ENCODE peak calls at places on chromosomes 12 and 14, in four cellular contexts. H is colonic mucosa; X is CD8-positive, alpha-beta memory T cell; Y is PC-9. Q is an unnamed sample.

GRCh38 chr12:16135323-16135722 is 142.2 kb downstream of the SLC15A5 start:
- DNase-seq in H (no peak), X (no peak), Y (no peak), Q (no peak)

GRCh38 chr12:131919051-131919347 is 10.1 kb upstream of the PUS1 start:
- DNase-seq in H (no peak), X (no peak), Y (no peak), Q (no peak)

GRCh38 chr12:49446571-49446970 is 79.3 kb downstream of the SPATS2 start:
- DNase-seq in H (no peak), X (no peak), Y (no peak), Q (no peak)

GRCh38 chr12:65881348-65881961 is 57.2 kb downstream of the HMGA2 start:
- DNase-seq in H (no peak), X (no peak), Y (no peak), Q (no peak)

GRCh38 chr12:89690925-89691324 is 17.7 kb downstream of the ATP2B1 start:
- DNase-seq in H (no peak), X (no peak), Y (no peak), Q (no peak)

GRCh38 chr14:74425525-74426201 is 347 bp downstream of the SYNDIG1L start:
- DNase-seq in H (peak; percentile 25), X (peak; percentile 48), Y (no peak), Q (peak; percentile 55)

GRCh38 chr12:75361408-75361807 is 26.9 kb downstream of the GLIPR1L1 start:
- DNase-seq in H (no peak), X (no peak), Y (no peak), Q (no peak)

GRCh38 chr14:97179573-97179972 is 382.4 kb downstream of the VRK1 start:
- DNase-seq in H (no peak), X (no peak), Y (no peak), Q (no peak)

GRCh38 chr12:109512608-109513007 is 35.2 kb downstream of the UBE3B start:
- DNase-seq in H (no peak), X (no peak), Y (no peak), Q (no peak)

GRCh38 chr14:56205906-56206305 is 87.7 kb downstream of the PELI2 start:
- DNase-seq in H (no peak), X (no peak), Y (no peak), Q (no peak)

GRCh38 chr12:16555630-16556029 is 50.3 kb downstream of the LMO3 start:
- DNase-seq in H (no peak), X (no peak), Y (no peak), Q (no peak)

GRCh38 chr12:112126916-112127315 is 1.6 kb downstream of the TRAFD1 start:
- DNase-seq in H (no peak), X (no peak), Y (no peak), Q (no peak)

GRCh38 chr14:72663076-72663487 is 230.8 kb downstream of the DPF3 start:
- DNase-seq in H (no peak), X (no peak), Y (no peak), Q (no peak)

GRCh38 chr14:56998728-56999127 is 188.4 kb upstream of the OTX2 start:
- DNase-seq in H (no peak), X (no peak), Y (peak; percentile 84), Q (no peak)

GRCh38 chr12:73863541-73863940 is 674.1 kb upstream of the ATXN7L3B start:
- DNase-seq in H (no peak), X (no peak), Y (no peak), Q (no peak)

GRCh38 chr14:75295061-75295461 is 16.4 kb downstream of the FOS start:
- DNase-seq in H (peak; percentile 87), X (no peak), Y (peak; percentile 55), Q (no peak)

GRCh38 chr14:33510991-33511390 is 439.9 kb downstream of the EGLN3 start:
- DNase-seq in H (no peak), X (no peak), Y (no peak), Q (no peak)

GRCh38 chr14:92224348-92224954 is 98.5 kb upstream of the SLC24A4 start:
- DNase-seq in H (no peak), X (no peak), Y (peak; percentile 46), Q (no peak)

GRCh38 chr12:122841544-122842321 is 6.5 kb downstream of the HIP1R start:
- DNase-seq in H (no peak), X (no peak), Y (peak; percentile 81), Q (no peak)

GRCh38 chr12:10716704-10717315 is 6.3 kb downstream of the YBX3 start:
- DNase-seq in H (peak; percentile 88), X (no peak), Y (peak; percentile 88), Q (no peak)

GRCh38 chr14:78524766-78525165 is 354.6 kb downstream of the NRXN3 start:
- DNase-seq in H (no peak), X (no peak), Y (no peak), Q (no peak)

GRCh38 chr14:78448483-78449094 is 278.4 kb downstream of the NRXN3 start:
- DNase-seq in H (peak; percentile 57), X (no peak), Y (peak; percentile 37), Q (no peak)

GRCh38 chr12:54658306-54659264 is 10.4 kb upstream of the DCD start:
- DNase-seq in H (peak; percentile 28), X (peak; percentile 15), Y (no peak), Q (no peak)

GRCh38 chr12:54352891-54353874 is 11.1 kb downstream of the GPR84 start:
- DNase-seq in H (no peak), X (no peak), Y (no peak), Q (no peak)

DNA sequence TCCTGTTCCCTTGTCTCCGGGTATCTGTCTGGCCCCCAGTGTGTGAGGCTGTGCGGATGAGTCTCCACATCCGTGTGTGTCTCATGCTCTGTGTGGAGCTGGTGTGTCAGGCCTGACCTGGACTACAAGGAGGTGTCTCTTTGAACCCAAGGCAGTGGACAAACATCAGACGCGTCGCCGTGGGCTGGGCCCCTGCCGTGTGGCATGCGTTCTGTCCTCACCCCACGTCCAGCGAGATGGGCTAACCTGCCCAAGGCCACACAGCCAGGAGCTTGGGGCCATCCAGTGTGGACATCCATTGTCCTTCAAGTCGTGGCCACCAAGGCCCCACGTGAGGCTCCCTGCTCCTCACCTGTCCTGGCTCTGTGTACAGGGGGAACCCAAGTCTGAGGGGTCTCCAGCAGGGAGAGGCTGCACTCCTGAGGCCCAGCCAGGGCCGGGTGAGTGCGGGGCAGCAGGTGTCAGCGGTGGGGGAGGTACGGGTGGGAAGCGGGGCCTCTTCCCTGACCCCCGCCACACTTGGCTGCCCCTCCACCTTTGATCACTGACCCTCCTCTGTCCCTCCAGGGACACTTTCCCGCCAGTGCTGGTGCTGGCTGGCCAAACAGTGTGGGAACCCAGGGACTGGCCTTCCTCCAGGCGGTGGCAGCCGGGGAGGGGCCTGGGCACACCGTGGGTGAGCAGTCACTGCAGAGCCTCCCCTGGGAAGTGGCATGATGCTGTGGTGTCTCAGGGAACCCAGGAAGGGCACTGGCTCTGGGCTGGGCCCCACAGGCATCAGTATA is 48.5 kb downstream of the CYP46A1 start:
- DNase-seq in H (no peak), X (no peak), Y (no peak), Q (no peak)
- H3K9me3 ChIP-seq in H (no peaks in the 10 kb centered on the region), X (no peaks in the 10 kb centered on the region), Y (no peaks in the 10 kb centered on the region), Q (no peaks in the 10 kb centered on the region)

GRCh38 chr12:133026996-133027395 is 10.3 kb upstream of the ZNF84 start:
- DNase-seq in H (no peak), X (no peak), Y (no peak), Q (no peak)
- H3K9me3 ChIP-seq in H (peaks cover 5% of the 10 kb centered on the region), X (peaks cover 43% of the 10 kb centered on the region), Y (peaks cover 6% of the 10 kb centered on the region), Q (peaks cover 40% of the 10 kb centered on the region)

DNA sequence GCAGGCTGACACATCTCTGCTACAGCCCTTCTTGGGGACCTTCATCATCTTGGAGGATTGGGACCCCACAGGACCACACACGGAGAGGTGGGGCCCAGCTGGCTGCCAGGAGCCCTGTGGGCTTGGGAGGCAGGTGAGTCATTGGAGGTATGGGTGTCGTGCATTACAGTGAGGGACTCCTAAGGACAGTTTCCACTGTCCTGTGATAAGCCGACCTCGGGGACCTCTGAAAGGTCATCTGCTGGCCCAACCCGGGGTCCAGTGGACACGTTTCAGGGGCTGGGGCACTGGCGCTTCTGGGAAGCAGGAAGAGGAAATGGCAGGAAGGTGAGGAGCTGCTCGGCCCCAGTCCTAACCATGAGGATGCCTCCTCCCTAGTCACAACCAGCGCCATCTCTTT is 238.0 kb downstream of the BCL11B start:
- DNase-seq in H (no peak), X (no peak), Y (no peak), Q (no peak)
- H3K9me3 ChIP-seq in H (no peaks in the 10 kb centered on the region), X (no peaks in the 10 kb centered on the region), Y (no peaks in the 10 kb centered on the region), Q (no peaks in the 10 kb centered on the region)

GRCh38 chr14:105793836-105794235 is 267.5 kb downstream of the TMEM121 start:
- DNase-seq in H (no peak), X (no peak), Y (no peak), Q (no peak)
- H3K9me3 ChIP-seq in H (no peaks in the 10 kb centered on the region), X (no peaks in the 10 kb centered on the region), Y (no peaks in the 10 kb centered on the region), Q (no peaks in the 10 kb centered on the region)

GRCh38 chr12:34405286-34406227 is 383.3 kb downstream of the ALG10 start:
- DNase-seq in H (peak; percentile 12), X (no peak), Y (no peak), Q (no peak)
- H3K9me3 ChIP-seq in H (no peaks in the 10 kb centered on the region), X (peaks cover 12% of the 10 kb centered on the region), Y (peaks cover 5% of the 10 kb centered on the region), Q (peaks cover 79% of the 10 kb centered on the region)

Q was measured in CD4-positive, CD25-positive, alpha-beta regulatory T cell.